ENCODE peak calls at places on chromosomes 7 and 10, in four cellular contexts. Z is hepatocyte, K is dorsolateral prefrontal cortex, M is cardiac muscle cell. A is an unnamed sample.

GRCh38 chr7:153193144-153193595 is 433.6 kb downstream of the ACTR3B start:
- DNase-seq in K (peak; percentile 47), Z (peak; percentile 70), M (no peak), A (no peak)

GRCh38 chr10:536371-536925 is 153.0 kb downstream of the DIP2C start:
- DNase-seq in M (no peak), K (no peak), Z (no peak), A (no peak)

GRCh38 chr10:121527690-121528089 is 70.6 kb downstream of the FGFR2 start:
- DNase-seq in M (peak; percentile 57), Z (peak; percentile 85), K (no peak), A (no peak)

GRCh38 chr7:105209870-105210269 is 178.9 kb downstream of the SRPK2 start:
- DNase-seq in K (no peak), Z (no peak), M (no peak), A (no peak)

GRCh38 chr10:28094121-28094520 is 95.2 kb upstream of the ODAD2 start:
- DNase-seq in M (no peak), Z (no peak), K (no peak), A (no peak)

GRCh38 chr10:121879476-121879875 is 48.4 kb downstream of the ATE1 start:
- DNase-seq in K (no peak), Z (no peak), M (no peak), A (no peak)

GRCh38 chr10:125355657-125356056 is 195.3 kb upstream of the CTBP2 start:
- DNase-seq in Z (no peak), M (no peak), K (no peak), A (no peak)

GRCh38 chr7:4029941-4030340 is 652.2 kb upstream of the FOXK1 start:
- DNase-seq in M (no peak), K (no peak), Z (no peak), A (no peak)

GRCh38 chr10:122113161-122113944 is 124.4 kb downstream of the TACC2 start:
- DNase-seq in K (no peak), Z (peak; percentile 85), M (peak; percentile 74), A (peak; percentile 84)

DNA sequence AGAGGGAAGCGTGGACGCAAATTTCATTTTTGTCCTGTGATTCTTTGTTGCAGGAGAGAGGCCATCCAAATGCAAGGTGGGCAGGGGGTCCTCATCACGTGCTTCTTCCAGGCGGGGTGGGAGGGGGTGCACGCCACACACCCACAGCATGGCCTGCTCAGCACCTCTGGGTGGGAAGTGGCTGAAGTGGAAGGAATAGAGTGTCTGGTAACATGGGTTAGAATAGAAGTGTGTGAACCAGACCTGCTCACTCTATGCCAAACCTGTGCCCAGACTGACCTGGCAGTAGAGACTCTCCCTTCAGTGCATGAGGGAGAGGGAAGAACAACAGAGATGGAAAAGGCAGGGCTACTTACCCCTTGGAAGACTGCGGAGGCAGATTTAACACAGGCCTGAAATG is 21.7 kb downstream of the ZNF503 start:
- DNase-seq in M (no peak), K (no peak), Z (no peak), A (no peak)
- H3K27ac ChIP-seq in M (no peak overlapping the region), K (no peak overlapping the region), Z (no peak overlapping the region), A (no peak overlapping the region)

GRCh38 chr10:132518572-132519381 is 18.8 kb upstream of the INPP5A start:
- DNase-seq in M (no peak), Z (peak; percentile 86), K (peak; percentile 34), A (peak; percentile 83)
- H3K27ac ChIP-seq in M (peak overlapping the region; percentile 100), Z (peak overlapping the region; percentile 97), K (no peak overlapping the region), A (peak overlapping the region; percentile 12)

DNA sequence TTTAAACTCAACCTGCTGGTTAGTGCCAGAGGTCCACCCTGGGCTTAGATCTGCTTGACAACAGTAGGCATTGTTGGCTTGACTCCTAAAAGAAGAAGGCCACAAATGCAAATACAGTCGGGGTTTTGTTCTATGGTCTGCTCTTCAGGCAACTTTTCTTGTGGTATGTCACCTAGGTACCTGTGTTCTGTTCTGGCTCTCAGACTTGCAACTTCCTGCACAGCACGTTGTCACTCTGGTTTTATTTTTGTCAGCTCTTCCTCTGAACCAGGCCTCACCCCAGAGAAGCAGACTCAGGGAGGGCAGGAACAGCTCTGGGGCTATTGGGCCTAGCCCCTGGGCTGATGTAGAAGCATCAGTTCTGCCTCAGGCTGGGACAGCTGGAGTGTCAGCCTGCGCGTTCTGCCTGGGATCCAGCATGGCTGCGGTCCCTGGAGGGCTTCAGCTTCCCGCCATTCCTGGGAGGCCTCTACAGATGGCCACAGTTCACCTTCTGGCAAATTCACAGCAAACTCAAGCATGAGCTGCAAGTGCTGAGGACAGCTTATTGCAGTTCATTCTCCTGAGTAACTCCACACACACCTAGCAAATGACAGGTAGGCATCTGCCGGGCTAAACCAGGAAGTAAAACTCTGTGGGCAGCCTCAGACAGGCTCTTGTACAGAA is 11.0 kb upstream of the PDCD4 start:
- DNase-seq in M (no peak), K (no peak), Z (peak; percentile 56), A (no peak)
- H3K27ac ChIP-seq in M (peak overlapping the region; percentile 44), K (peak overlapping the region; percentile 43), Z (peak overlapping the region; percentile 95), A (peak overlapping the region; percentile 68)

GRCh38 chr10:101769541-101770180 is 6.3 kb downstream of the FGF8 start:
- DNase-seq in K (no peak), Z (no peak), M (no peak), A (no peak)
- H3K27ac ChIP-seq in K (no peak overlapping the region), Z (no peak overlapping the region), M (no peak overlapping the region), A (no peak overlapping the region)

GRCh38 chr7:101943889-101944605 is 126.6 kb downstream of the CUX1 start:
- DNase-seq in M (no peak), K (no peak), Z (no peak), A (no peak)
- H3K27ac ChIP-seq in M (peak overlapping the region; percentile 71), K (no peak overlapping the region), Z (peak overlapping the region; percentile 75), A (peak overlapping the region; percentile 99)